ENCODE peak calls at places on chromosomes 1 and 21, in seven cellular contexts. E is NCI-H1105; Z is GM03348; W is NCI-H82; Q is activated CD8-positive, alpha-beta T cell treated with anti-CD3 and anti-CD28 coated beads for 36 hours; S is NCI-H1092; J is stimulated activated CD4-positive, alpha-beta T cell treated with anti-CD3 and anti-CD28 coated beads, Interleukin-4, amount 100 ng/mL, for 48 hours. X is an unnamed sample.

GRCh38 chr1:247578946-247579460 is 9.2 kb upstream of the OR2G2 start:
- DNase-seq in W (no peak), S (no peak), J (no peak), Z (no peak), Q (no peak), E (no peak), X (no peak)

GRCh38 chr1:65422241-65423203 is 2.1 kb downstream of the LEPR start:
- DNase-seq in S (no peak), E (no peak), Z (no peak), W (peak; percentile 55), Q (no peak), J (no peak), X (no peak)

GRCh38 chr1:37931148-37931492 is 15.7 kb downstream of the INPP5B start:
- DNase-seq in Z (no peak), J (no peak), W (peak; percentile 58), S (no peak), Q (peak; percentile 33), E (no peak), X (no peak)

GRCh38 chr1:180563013-180563827 is 4.5 kb downstream of the OVAAL start:
- DNase-seq in W (no peak), E (no peak), J (no peak), Z (peak; percentile 80), Q (no peak), S (no peak), X (no peak)

GRCh38 chr1:165034136-165034535 is 322.4 kb downstream of the LMX1A start:
- DNase-seq in J (no peak), Q (no peak), Z (no peak), E (no peak), S (no peak), W (no peak), X (no peak)

GRCh38 chr1:93673159-93673657 is 8.4 kb downstream of the BCAR3 start:
- DNase-seq in E (no peak), W (no peak), Z (peak; percentile 56), Q (no peak), S (no peak), J (no peak), X (no peak)

GRCh38 chr1:28050746-28051145 is 37.7 kb downstream of the EYA3 start:
- DNase-seq in Q (no peak), Z (no peak), J (no peak), W (no peak), E (no peak), S (no peak), X (no peak)

GRCh38 chr1:41920658-41921057 is 1.9 kb upstream of the HIVEP3 start:
- DNase-seq in W (no peak), E (no peak), S (no peak), Q (no peak), J (no peak), Z (no peak), X (no peak)

GRCh38 chr21:46393941-46394818 is 64.5 kb upstream of the DIP2A start:
- DNase-seq in Z (no peak), E (no peak), J (no peak), S (peak; percentile 69), W (no peak), Q (no peak), X (no peak)

GRCh38 chr1:64093941-64094340 is 109.5 kb upstream of the UBE2U start:
- DNase-seq in E (no peak), W (no peak), J (no peak), S (no peak), Q (no peak), Z (no peak), X (no peak)

GRCh38 chr1:226223786-226224244 is 351 bp downstream of the MIXL1 start:
- DNase-seq in S (no peak), Z (peak; percentile 28), Q (peak; percentile 44), J (peak; percentile 4), W (peak; percentile 68), E (no peak), X (no peak)

GRCh38 chr1:169572184-169572583 is 14.1 kb downstream of the F5 start:
- DNase-seq in E (no peak), W (no peak), S (no peak), Z (no peak), Q (no peak), J (no peak), X (no peak)

GRCh38 chr1:67683306-67683705 is 1.7 kb upstream of the GADD45A start:
- DNase-seq in E (no peak), Z (peak; percentile 42), S (no peak), W (no peak), J (no peak), Q (no peak), X (no peak)

GRCh38 chr1:172380441-172381244 is 39.8 kb upstream of the C1orf105 start:
- DNase-seq in S (no peak), E (no peak), W (no peak), Z (no peak), J (no peak), Q (peak; percentile 40), X (no peak)

GRCh38 chr1:54253480-54253879 is 53.5 kb downstream of the MRPL37 start:
- DNase-seq in E (no peak), Z (peak; percentile 95), Q (no peak), W (no peak), S (no peak), J (no peak), X (no peak)

GRCh38 chr1:53408013-53408754 is 51.0 kb upstream of the DMRTB1 start:
- DNase-seq in S (no peak), W (no peak), E (no peak), Q (peak; percentile 34), J (no peak), Z (peak; percentile 33), X (no peak)

GRCh38 chr1:150973826-150974579 is 632 bp downstream of the CERS2 start:
- DNase-seq in W (peak; percentile 63), Q (peak; percentile 59), J (no peak), Z (peak; percentile 74), S (peak; percentile 55), E (peak; percentile 22), X (peak; percentile 72)

GRCh38 chr1:201426395-201427310 is 5.1 kb upstream of the TNNI1 start:
- DNase-seq in S (no peak), W (peak; percentile 97), Z (no peak), E (no peak), Q (peak; percentile 47), J (no peak), X (no peak)

GRCh38 chr21:45926281-45926680 is 55.3 kb upstream of the COL6A1 start:
- DNase-seq in W (no peak), S (no peak), E (no peak), Q (no peak), J (no peak), Z (no peak), X (no peak)

GRCh38 chr1:203692565-203693470 is 66.2 kb downstream of the ATP2B4 start:
- DNase-seq in Q (no peak), J (no peak), Z (peak; percentile 92), S (no peak), W (peak; percentile 55), E (no peak), X (no peak)

GRCh38 chr1:41435570-41436178 is 48.8 kb downstream of the EDN2 start:
- DNase-seq in E (no peak), J (no peak), Z (no peak), W (peak; percentile 39), S (no peak), Q (no peak), X (no peak)

GRCh38 chr1:72326494-72326893 is 44.2 kb upstream of the NEGR1 start:
- DNase-seq in E (no peak), Z (no peak), S (no peak), Q (no peak), W (no peak), J (no peak), X (no peak)

GRCh38 chr1:41377397-41377796 is 16.2 kb downstream of the FOXO6 start:
- DNase-seq in Q (no peak), S (no peak), J (no peak), E (no peak), Z (no peak), W (no peak), X (no peak)

GRCh38 chr1:241221319-241221718 is 135.7 kb downstream of the RGS7 start:
- DNase-seq in E (no peak), W (no peak), Z (no peak), S (no peak), Q (no peak), J (no peak), X (no peak)

GRCh38 chr21:31145271-31145801 is 107.1 kb upstream of the KRTAP19-8 start:
- DNase-seq in Z (no peak), Q (no peak), W (peak; percentile 25), E (no peak), J (no peak), S (no peak), X (peak; percentile 22)

GRCh38 chr21:42739061-42739931 is 85.9 kb downstream of the PDE9A start:
- DNase-seq in J (no peak), Z (no peak), S (no peak), E (no peak), Q (no peak), W (no peak), X (no peak)

X was measured in hippocampal formation.